ENCODE peak calls at places on chromosomes 2 and 18, in five cellular contexts. F is neuronal stem cell, G is SHP77, W is NCI-H1930, C is H4. T is an unnamed sample.
A peak's percentile ranks its signal among the peaks of the same experiment; 100 is the strongest.

GRCh38 chr2:424306-425172 is 136.6 kb upstream of the ALKAL2 start:
- DNase-seq in F (no peak), G (no peak), W (no peak), C (no peak), T (no peak)

GRCh38 chr2:162086904-162087303 is 12.9 kb upstream of the DPP4 start:
- DNase-seq in F (no peak), G (no peak), W (no peak), C (no peak), T (no peak)

GRCh38 chr18:56316727-56317126 is 321.7 kb downstream of the TXNL1 start:
- DNase-seq in F (no peak), G (no peak), W (no peak), C (no peak), T (no peak)

GRCh38 chr2:218033208-218033589 is 30.4 kb upstream of the TNS1 start:
- DNase-seq in F (no peak), G (no peak), W (no peak), C (no peak), T (no peak)

GRCh38 chr2:17851731-17852585 is 26.5 kb upstream of the KCNS3 start:
- DNase-seq in F (peak; percentile 46), G (peak; percentile 54), W (peak; percentile 35), C (peak; percentile 39), T (peak; percentile 46)

GRCh38 chr2:143936758-143937562 is 583.0 kb downstream of the ZEB2 start:
- DNase-seq in F (peak; percentile 47), G (no peak), W (peak; percentile 4), C (no peak), T (peak; percentile 93)

GRCh38 chr18:37535968-37536367 is 29.6 kb downstream of the CELF4 start:
- DNase-seq in F (no peak), G (no peak), W (no peak), C (no peak), T (no peak)

GRCh38 chr2:8636041-8636491 is 45.8 kb upstream of the ID2 start:
- DNase-seq in F (peak; percentile 31), G (no peak), W (no peak), C (no peak), T (no peak)

GRCh38 chr2:237640493-237640998 is 13.2 kb downstream of the LRRFIP1 start:
- DNase-seq in F (no peak), G (no peak), W (no peak), C (no peak), T (no peak)

GRCh38 chr18:76528477-76529432 is 33.7 kb upstream of the ZNF516 start:
- DNase-seq in F (no peak), G (peak; percentile 73), W (no peak), C (no peak), T (no peak)

GRCh38 chr2:158845869-158846268 is 50.8 kb downstream of the DAPL1 start:
- DNase-seq in F (no peak), G (no peak), W (no peak), C (no peak), T (no peak)

GRCh38 chr18:79547413-79548076 is 132.1 kb upstream of the CTDP1 start:
- DNase-seq in F (no peak), G (no peak), W (no peak), C (no peak), T (no peak)

GRCh38 chr18:29176681-29177080 is 999.8 kb upstream of the CDH2 start:
- DNase-seq in F (no peak), G (no peak), W (no peak), C (no peak), T (no peak)

GRCh38 chr18:37286801-37287200 is 278.8 kb downstream of the CELF4 start:
- DNase-seq in F (no peak), G (no peak), W (no peak), C (no peak), T (no peak)

GRCh38 chr2:40227200-40227599 is 224.7 kb downstream of the SLC8A1 start:
- DNase-seq in F (no peak), G (no peak), W (no peak), C (peak; percentile 32), T (no peak)

T was measured in posterior cingulate gyrus.